ENCODE peak calls at places on chromosome 7, in ten cellular contexts. One of them, this sample, is unnamed.

GRCh38 chr7:47379629-47380324 is 202.1 kb downstream of the TNS3 start:
- DNase-seq in GM19239: no peak
- DNase-seq in NCI-H2081: no peak
- DNase-seq in CD4-positive, alpha-beta memory T cell: no peak
- DNase-seq in GDM1: no peak
- DNase-seq in BJ: no peak
- DNase-seq in GM03348: peak; percentile 69
- DNase-seq in tibial artery: peak; percentile 39
- DNase-seq in COR-L47: no peak
- DNase-seq in hepatocyte: peak; percentile 62
- DNase-seq in this sample: no peak

GRCh38 chr7:156058248-156058647 is 246.0 kb upstream of the SHH start:
- DNase-seq in COR-L47: no peak
- DNase-seq in NCI-H2081: no peak
- DNase-seq in hepatocyte: no peak
- DNase-seq in tibial artery: no peak
- DNase-seq in BJ: no peak
- DNase-seq in GM03348: no peak
- DNase-seq in CD4-positive, alpha-beta memory T cell: no peak
- DNase-seq in GM19239: no peak
- DNase-seq in GDM1: no peak
- DNase-seq in this sample: no peak

GRCh38 chr7:44045226-44046014 is 918 bp downstream of the DBNL start:
- DNase-seq in COR-L47: no peak
- DNase-seq in GM03348: no peak
- DNase-seq in GDM1: no peak
- DNase-seq in NCI-H2081: no peak
- DNase-seq in GM19239: no peak
- DNase-seq in BJ: no peak
- DNase-seq in hepatocyte: no peak
- DNase-seq in CD4-positive, alpha-beta memory T cell: no peak
- DNase-seq in tibial artery: no peak
- DNase-seq in this sample: peak; percentile 24

GRCh38 chr7:132428247-132428919 is 147.9 kb downstream of the PLXNA4 start:
- DNase-seq in GM03348: no peak
- DNase-seq in hepatocyte: no peak
- DNase-seq in GM19239: no peak
- DNase-seq in COR-L47: no peak
- DNase-seq in GDM1: no peak
- DNase-seq in NCI-H2081: no peak
- DNase-seq in BJ: no peak
- DNase-seq in CD4-positive, alpha-beta memory T cell: no peak
- DNase-seq in tibial artery: no peak
- DNase-seq in this sample: no peak

GRCh38 chr7:108845960-108846359 is 276.3 kb downstream of the DNAJB9 start:
- DNase-seq in GM19239: no peak
- DNase-seq in tibial artery: no peak
- DNase-seq in GDM1: no peak
- DNase-seq in GM03348: no peak
- DNase-seq in CD4-positive, alpha-beta memory T cell: no peak
- DNase-seq in COR-L47: no peak
- DNase-seq in BJ: no peak
- DNase-seq in NCI-H2081: no peak
- DNase-seq in hepatocyte: no peak
- DNase-seq in this sample: no peak

GRCh38 chr7:84914598-84914997 is 272.3 kb downstream of the SEMA3D start:
- DNase-seq in NCI-H2081: no peak
- DNase-seq in GM19239: no peak
- DNase-seq in hepatocyte: no peak
- DNase-seq in tibial artery: no peak
- DNase-seq in GM03348: no peak
- DNase-seq in COR-L47: peak; percentile 2
- DNase-seq in GDM1: no peak
- DNase-seq in BJ: no peak
- DNase-seq in CD4-positive, alpha-beta memory T cell: no peak
- DNase-seq in this sample: no peak

GRCh38 chr7:152608208-152608607 is 67.7 kb downstream of the XRCC2 start:
- DNase-seq in GM19239: no peak
- DNase-seq in tibial artery: no peak
- DNase-seq in COR-L47: no peak
- DNase-seq in GDM1: no peak
- DNase-seq in NCI-H2081: no peak
- DNase-seq in BJ: no peak
- DNase-seq in GM03348: no peak
- DNase-seq in CD4-positive, alpha-beta memory T cell: no peak
- DNase-seq in hepatocyte: no peak
- DNase-seq in this sample: no peak

GRCh38 chr7:2716488-2716887 is 28.5 kb downstream of the AMZ1 start:
- DNase-seq in NCI-H2081: no peak
- DNase-seq in hepatocyte: no peak
- DNase-seq in GM19239: no peak
- DNase-seq in BJ: no peak
- DNase-seq in tibial artery: no peak
- DNase-seq in GDM1: no peak
- DNase-seq in GM03348: no peak
- DNase-seq in CD4-positive, alpha-beta memory T cell: no peak
- DNase-seq in COR-L47: no peak
- DNase-seq in this sample: no peak

GRCh38 chr7:29957921-29958320 is 31.7 kb downstream of the SCRN1 start:
- DNase-seq in NCI-H2081: peak; percentile 23
- DNase-seq in COR-L47: no peak
- DNase-seq in GDM1: no peak
- DNase-seq in tibial artery: no peak
- DNase-seq in BJ: no peak
- DNase-seq in GM03348: no peak
- DNase-seq in CD4-positive, alpha-beta memory T cell: no peak
- DNase-seq in hepatocyte: no peak
- DNase-seq in GM19239: no peak
- DNase-seq in this sample: peak; percentile 34

GRCh38 chr7:153381275-153382119 is 621.9 kb downstream of the ACTR3B start:
- DNase-seq in BJ: no peak
- DNase-seq in GM03348: no peak
- DNase-seq in CD4-positive, alpha-beta memory T cell: no peak
- DNase-seq in hepatocyte: peak; percentile 46
- DNase-seq in COR-L47: no peak
- DNase-seq in tibial artery: no peak
- DNase-seq in NCI-H2081: peak; percentile 32
- DNase-seq in GDM1: peak; percentile 18
- DNase-seq in GM19239: peak; percentile 27
- DNase-seq in this sample: peak; percentile 9

GRCh38 chr7:96548664-96549063 is 161.0 kb downstream of the SEM1 start:
- DNase-seq in NCI-H2081: peak; percentile 87
- DNase-seq in BJ: no peak
- DNase-seq in GDM1: no peak
- DNase-seq in tibial artery: no peak
- DNase-seq in GM19239: no peak
- DNase-seq in hepatocyte: peak; percentile 9
- DNase-seq in CD4-positive, alpha-beta memory T cell: no peak
- DNase-seq in COR-L47: no peak
- DNase-seq in GM03348: no peak
- DNase-seq in this sample: no peak

GRCh38 chr7:140039896-140040295 is 22.9 kb downstream of the PARP12 start:
- DNase-seq in GM03348: no peak
- DNase-seq in CD4-positive, alpha-beta memory T cell: no peak
- DNase-seq in BJ: no peak
- DNase-seq in NCI-H2081: no peak
- DNase-seq in COR-L47: no peak
- DNase-seq in GM19239: no peak
- DNase-seq in GDM1: no peak
- DNase-seq in hepatocyte: no peak
- DNase-seq in tibial artery: no peak
- DNase-seq in this sample: no peak

GRCh38 chr7:47474937-47475879 is 106.7 kb downstream of the TNS3 start:
- DNase-seq in NCI-H2081: no peak
- DNase-seq in CD4-positive, alpha-beta memory T cell: no peak
- DNase-seq in GM19239: peak; percentile 49
- DNase-seq in hepatocyte: peak; percentile 93
- DNase-seq in GDM1: peak; percentile 75
- DNase-seq in BJ: peak; percentile 78
- DNase-seq in COR-L47: no peak
- DNase-seq in tibial artery: peak; percentile 92
- DNase-seq in GM03348: peak; percentile 94
- DNase-seq in this sample: peak; percentile 94

GRCh38 chr7:2124604-2125345 is 108.0 kb downstream of the MAD1L1 start:
- DNase-seq in GM19239: no peak
- DNase-seq in GDM1: no peak
- DNase-seq in GM03348: no peak
- DNase-seq in NCI-H2081: no peak
- DNase-seq in CD4-positive, alpha-beta memory T cell: no peak
- DNase-seq in BJ: no peak
- DNase-seq in COR-L47: peak; percentile 85
- DNase-seq in tibial artery: no peak
- DNase-seq in hepatocyte: no peak
- DNase-seq in this sample: no peak

GRCh38 chr7:120460928-120461327 is 188.0 kb downstream of the KCND2 start:
- DNase-seq in BJ: no peak
- DNase-seq in GM19239: no peak
- DNase-seq in NCI-H2081: no peak
- DNase-seq in CD4-positive, alpha-beta memory T cell: no peak
- DNase-seq in GDM1: no peak
- DNase-seq in tibial artery: no peak
- DNase-seq in hepatocyte: no peak
- DNase-seq in COR-L47: peak; percentile 35
- DNase-seq in GM03348: no peak
- DNase-seq in this sample: no peak

GRCh38 chr7:12929416-12930140 is 242.1 kb downstream of the ARL4A start:
- DNase-seq in GM19239: no peak
- DNase-seq in NCI-H2081: no peak
- DNase-seq in CD4-positive, alpha-beta memory T cell: no peak
- DNase-seq in hepatocyte: peak; percentile 19
- DNase-seq in COR-L47: no peak
- DNase-seq in GDM1: no peak
- DNase-seq in GM03348: no peak
- DNase-seq in tibial artery: no peak
- DNase-seq in BJ: no peak
- DNase-seq in this sample: no peak

GRCh38 chr7:18895456-18895855 is 222.0 kb downstream of the TWIST1 start:
- DNase-seq in CD4-positive, alpha-beta memory T cell: no peak
- DNase-seq in tibial artery: no peak
- DNase-seq in GM19239: no peak
- DNase-seq in GM03348: peak; percentile 20
- DNase-seq in NCI-H2081: no peak
- DNase-seq in GDM1: no peak
- DNase-seq in BJ: peak; percentile 31
- DNase-seq in COR-L47: no peak
- DNase-seq in hepatocyte: no peak
- DNase-seq in this sample: no peak

GRCh38 chr7:99504603-99505323 is at the start of gene ZKSCAN5:
- DNase-seq in CD4-positive, alpha-beta memory T cell: peak; percentile 97
- DNase-seq in tibial artery: peak; percentile 98
- DNase-seq in GM19239: peak; percentile 79
- DNase-seq in BJ: peak; percentile 79
- DNase-seq in NCI-H2081: peak; percentile 95
- DNase-seq in COR-L47: peak; percentile 98
- DNase-seq in GDM1: peak; percentile 90
- DNase-seq in hepatocyte: peak; percentile 98
- DNase-seq in GM03348: peak; percentile 98
- DNase-seq in this sample: peak; percentile 90

GRCh38 chr7:19491821-19492452 is 216.9 kb downstream of the POLR1F start:
- DNase-seq in COR-L47: peak; percentile 11
- DNase-seq in GM19239: no peak
- DNase-seq in tibial artery: no peak
- DNase-seq in GM03348: peak; percentile 52
- DNase-seq in NCI-H2081: peak; percentile 39
- DNase-seq in hepatocyte: peak; percentile 21
- DNase-seq in GDM1: peak; percentile 9
- DNase-seq in CD4-positive, alpha-beta memory T cell: no peak
- DNase-seq in BJ: peak; percentile 4
- DNase-seq in this sample: peak; percentile 3

GRCh38 chr7:141042222-141043193 is 27.8 kb upstream of the MRPS33 start:
- DNase-seq in NCI-H2081: no peak
- DNase-seq in BJ: no peak
- DNase-seq in tibial artery: no peak
- DNase-seq in GM19239: no peak
- DNase-seq in COR-L47: no peak
- DNase-seq in GDM1: no peak
- DNase-seq in hepatocyte: peak; percentile 25
- DNase-seq in CD4-positive, alpha-beta memory T cell: no peak
- DNase-seq in GM03348: no peak
- DNase-seq in this sample: no peak

GRCh38 chr7:120053390-120053961 is 219.5 kb upstream of the KCND2 start:
- DNase-seq in hepatocyte: no peak
- DNase-seq in GM03348: peak; percentile 42
- DNase-seq in CD4-positive, alpha-beta memory T cell: no peak
- DNase-seq in COR-L47: no peak
- DNase-seq in BJ: peak; percentile 8
- DNase-seq in tibial artery: no peak
- DNase-seq in GM19239: no peak
- DNase-seq in GDM1: no peak
- DNase-seq in NCI-H2081: no peak
- DNase-seq in this sample: no peak

GRCh38 chr7:106418526-106418925 is 133.7 kb upstream of the NAMPT start:
- DNase-seq in GM19239: no peak
- DNase-seq in GM03348: no peak
- DNase-seq in COR-L47: no peak
- DNase-seq in hepatocyte: no peak
- DNase-seq in BJ: no peak
- DNase-seq in GDM1: no peak
- DNase-seq in CD4-positive, alpha-beta memory T cell: no peak
- DNase-seq in tibial artery: no peak
- DNase-seq in NCI-H2081: no peak
- DNase-seq in this sample: no peak

GRCh38 chr7:18666107-18666728 is 170.7 kb downstream of the HDAC9 start:
- DNase-seq in BJ: no peak
- DNase-seq in CD4-positive, alpha-beta memory T cell: peak; percentile 43
- DNase-seq in GM03348: peak; percentile 73
- DNase-seq in GM19239: peak; percentile 29
- DNase-seq in NCI-H2081: peak; percentile 73
- DNase-seq in hepatocyte: peak; percentile 86
- DNase-seq in GDM1: peak; percentile 62
- DNase-seq in COR-L47: peak; percentile 52
- DNase-seq in tibial artery: peak; percentile 80
- DNase-seq in this sample: peak; percentile 59

GRCh38 chr7:121529003-121529402 is 132.9 kb upstream of the FAM3C start:
- DNase-seq in COR-L47: no peak
- DNase-seq in GDM1: no peak
- DNase-seq in BJ: no peak
- DNase-seq in tibial artery: no peak
- DNase-seq in CD4-positive, alpha-beta memory T cell: no peak
- DNase-seq in GM19239: no peak
- DNase-seq in NCI-H2081: no peak
- DNase-seq in hepatocyte: no peak
- DNase-seq in GM03348: no peak
- DNase-seq in this sample: no peak

GRCh38 chr7:4681922-4682620 is at the start of gene FOXK1:
- DNase-seq in GDM1: peak; percentile 88
- DNase-seq in hepatocyte: peak; percentile 91
- DNase-seq in COR-L47: peak; percentile 66
- DNase-seq in GM03348: peak; percentile 97
- DNase-seq in NCI-H2081: peak; percentile 71
- DNase-seq in BJ: no peak
- DNase-seq in CD4-positive, alpha-beta memory T cell: peak; percentile 78
- DNase-seq in tibial artery: peak; percentile 61
- DNase-seq in GM19239: peak; percentile 87
- DNase-seq in this sample: peak; percentile 75

GRCh38 chr7:123615344-123615743 is 13.7 kb downstream of the ASB15 start:
- DNase-seq in GM19239: no peak
- DNase-seq in BJ: peak; percentile 54
- DNase-seq in COR-L47: no peak
- DNase-seq in hepatocyte: peak; percentile 57
- DNase-seq in CD4-positive, alpha-beta memory T cell: no peak
- DNase-seq in GDM1: no peak
- DNase-seq in NCI-H2081: no peak
- DNase-seq in tibial artery: no peak
- DNase-seq in GM03348: peak; percentile 65
- DNase-seq in this sample: no peak

GRCh38 chr7:33261585-33261984 is 132.2 kb downstream of the BBS9 start:
- DNase-seq in NCI-H2081: no peak
- DNase-seq in GDM1: no peak
- DNase-seq in BJ: no peak
- DNase-seq in hepatocyte: no peak
- DNase-seq in GM03348: no peak
- DNase-seq in CD4-positive, alpha-beta memory T cell: no peak
- DNase-seq in COR-L47: no peak
- DNase-seq in GM19239: no peak
- DNase-seq in tibial artery: no peak
- DNase-seq in this sample: no peak

GRCh38 chr7:98156700-98157099 is 50.0 kb downstream of the LMTK2 start:
- DNase-seq in GM19239: no peak
- DNase-seq in GM03348: no peak
- DNase-seq in tibial artery: no peak
- DNase-seq in NCI-H2081: no peak
- DNase-seq in BJ: no peak
- DNase-seq in COR-L47: no peak
- DNase-seq in GDM1: no peak
- DNase-seq in CD4-positive, alpha-beta memory T cell: no peak
- DNase-seq in hepatocyte: no peak
- DNase-seq in this sample: no peak

This sample was measured in SHP77.